ENCODE peak calls at places on chromosomes 2 and 18, in four cellular contexts. One of them, this sample, is unnamed.

GRCh38 chr2:216665717-216666116 is 29.6 kb downstream of the IGFBP5 start:
- DNase-seq in A549: no peak
- DNase-seq in BE2C: peak; percentile 82
- DNase-seq in IMR-90: no peak
- DNase-seq in this sample: peak; percentile 56

GRCh38 chr2:147260243-147260642 is 584.6 kb upstream of the ACVR2A start:
- DNase-seq in A549: no peak
- DNase-seq in IMR-90: no peak
- DNase-seq in BE2C: no peak
- DNase-seq in this sample: no peak

GRCh38 chr2:136242687-136243277 is 124.8 kb upstream of the CXCR4 start:
- DNase-seq in BE2C: no peak
- DNase-seq in IMR-90: no peak
- DNase-seq in A549: no peak
- DNase-seq in this sample: peak; percentile 20

GRCh38 chr2:26740890-26741302 is 23.2 kb upstream of the SLC35F6 start:
- DNase-seq in IMR-90: peak; percentile 22
- DNase-seq in A549: no peak
- DNase-seq in BE2C: no peak
- DNase-seq in this sample: no peak

GRCh38 chr2:24919977-24920812 is at the start of gene ADCY3:
- DNase-seq in IMR-90: peak; percentile 29
- DNase-seq in BE2C: peak; percentile 62
- DNase-seq in A549: peak; percentile 66
- DNase-seq in this sample: no peak

GRCh38 chr2:31693882-31694281 is 113.1 kb upstream of the SRD5A2 start:
- DNase-seq in BE2C: no peak
- DNase-seq in IMR-90: no peak
- DNase-seq in A549: no peak
- DNase-seq in this sample: no peak

GRCh38 chr2:51720826-51721225 is 688.9 kb upstream of the NRXN1 start:
- DNase-seq in IMR-90: peak; percentile 13
- DNase-seq in A549: no peak
- DNase-seq in BE2C: no peak
- DNase-seq in this sample: no peak

GRCh38 chr2:42128731-42129486 is 40.2 kb upstream of the EML4 start:
- DNase-seq in A549: no peak
- DNase-seq in IMR-90: peak; percentile 80
- DNase-seq in BE2C: no peak
- DNase-seq in this sample: no peak

GRCh38 chr2:156563994-156564753 is 128.0 kb downstream of the GPD2 start:
- DNase-seq in BE2C: no peak
- DNase-seq in IMR-90: no peak
- DNase-seq in A549: no peak
- DNase-seq in this sample: no peak

GRCh38 chr2:24050041-24050655 is 607 bp downstream of the FKBP1B start:
- DNase-seq in A549: no peak
- DNase-seq in IMR-90: no peak
- DNase-seq in BE2C: peak; percentile 67
- DNase-seq in this sample: no peak

GRCh38 chr2:37459095-37459981 is 114.9 kb downstream of the QPCT start:
- DNase-seq in BE2C: no peak
- DNase-seq in IMR-90: peak; percentile 89
- DNase-seq in A549: no peak
- DNase-seq in this sample: peak; percentile 81

GRCh38 chr2:220556658-220557057 is 929.2 kb downstream of the SLC4A3 start:
- DNase-seq in IMR-90: peak; percentile 67
- DNase-seq in A549: no peak
- DNase-seq in BE2C: no peak
- DNase-seq in this sample: peak; percentile 62

GRCh38 chr18:6877288-6877687 is 147.8 kb downstream of the ARHGAP28 start:
- DNase-seq in IMR-90: no peak
- DNase-seq in BE2C: no peak
- DNase-seq in A549: no peak
- DNase-seq in this sample: no peak

GRCh38 chr2:190792956-190793888 is 87.4 kb upstream of the GLS start:
- DNase-seq in IMR-90: no peak
- DNase-seq in A549: no peak
- DNase-seq in BE2C: no peak
- DNase-seq in this sample: peak; percentile 64

GRCh38 chr2:159091981-159092380 is 123.5 kb downstream of the TANC1 start:
- DNase-seq in BE2C: no peak
- DNase-seq in A549: no peak
- DNase-seq in IMR-90: no peak
- DNase-seq in this sample: no peak

GRCh38 chr2:174332607-174333001 is 2.1 kb upstream of the SP9 start:
- DNase-seq in A549: no peak
- DNase-seq in BE2C: no peak
- DNase-seq in IMR-90: no peak
- DNase-seq in this sample: no peak

GRCh38 chr2:231926761-231927565 is 767 bp upstream of the NPPC start:
- DNase-seq in A549: no peak
- DNase-seq in IMR-90: peak; percentile 6
- DNase-seq in BE2C: no peak
- DNase-seq in this sample: peak; percentile 26

DNA sequence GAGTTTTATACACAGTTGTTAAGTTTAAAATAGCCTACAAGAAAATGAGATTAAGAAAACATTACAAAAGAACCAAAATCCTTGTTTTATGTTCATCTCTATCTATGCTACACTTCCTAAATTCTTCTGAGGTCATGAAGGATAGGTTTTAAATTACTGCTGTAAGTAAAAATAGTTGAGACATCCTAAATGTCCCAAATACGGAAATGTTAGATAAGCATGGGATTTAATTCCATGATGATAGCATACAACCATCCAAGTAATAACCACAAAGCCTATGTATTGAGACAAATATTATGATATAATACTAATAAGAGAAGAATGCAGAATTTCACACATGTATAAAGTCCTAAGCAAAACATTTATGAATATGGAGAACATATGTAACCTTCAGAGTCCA is 34.1 kb downstream of the PIEZO2 start:
- DNase-seq in A549: no peak
- DNase-seq in BE2C: no peak
- DNase-seq in IMR-90: peak; percentile 84
- DNase-seq in this sample: no peak
- H3K4me3 ChIP-seq in A549: no peak overlapping the region
- H3K4me3 ChIP-seq in BE2C: no peak overlapping the region
- H3K4me3 ChIP-seq in IMR-90: no peak overlapping the region
- H3K4me3 ChIP-seq in this sample: no peak overlapping the region

GRCh38 chr18:9015689-9016088 is 86.8 kb upstream of the NDUFV2 start:
- DNase-seq in BE2C: no peak
- DNase-seq in A549: no peak
- DNase-seq in IMR-90: no peak
- DNase-seq in this sample: no peak

GRCh38 chr18:9016819-9017169 is 85.7 kb upstream of the NDUFV2 start:
- DNase-seq in IMR-90: peak; percentile 9
- DNase-seq in BE2C: no peak
- DNase-seq in A549: no peak
- DNase-seq in this sample: no peak

GRCh38 chr18:9019135-9019534 is 83.4 kb upstream of the NDUFV2 start:
- DNase-seq in IMR-90: no peak
- DNase-seq in A549: no peak
- DNase-seq in BE2C: no peak
- DNase-seq in this sample: no peak

GRCh38 chr18:9017900-9018217 is 84.6 kb upstream of the NDUFV2 start:
- DNase-seq in IMR-90: peak; percentile 81
- DNase-seq in A549: no peak
- DNase-seq in BE2C: no peak
- DNase-seq in this sample: peak; percentile 78

GRCh38 chr18:9017170-9017899 is 85.2 kb upstream of the NDUFV2 start:
- DNase-seq in IMR-90: peak; percentile 94
- DNase-seq in BE2C: no peak
- DNase-seq in A549: peak; percentile 63
- DNase-seq in this sample: peak; percentile 89
- H3K4me3 ChIP-seq in IMR-90: peak overlapping the region; percentile 26
- H3K4me3 ChIP-seq in BE2C: no peak overlapping the region
- H3K4me3 ChIP-seq in A549: peak overlapping the region; percentile 22
- H3K4me3 ChIP-seq in this sample: no peak overlapping the region

DNA sequence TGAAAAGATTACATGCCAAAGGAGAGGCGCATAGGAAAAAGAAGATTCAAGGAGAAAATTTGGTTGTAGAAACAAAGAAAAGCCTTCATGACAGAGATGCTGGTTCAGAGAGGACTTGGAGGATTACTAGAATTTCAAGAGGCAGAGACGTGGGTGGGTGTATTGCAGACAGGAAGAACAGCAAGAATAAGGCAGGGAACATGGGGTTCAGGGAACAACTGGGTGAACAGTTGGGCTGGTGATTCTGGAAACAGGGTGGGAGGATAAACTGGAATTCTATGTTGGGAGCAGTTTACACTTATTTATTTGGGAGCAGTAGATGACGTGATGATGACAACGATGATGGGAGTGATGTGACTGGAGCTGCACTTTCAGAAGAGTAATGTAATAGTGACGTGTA is 18.4 kb upstream of the GMCL1 start:
- DNase-seq in A549: no peak
- DNase-seq in BE2C: no peak
- DNase-seq in IMR-90: no peak
- DNase-seq in this sample: no peak
- H3K4me3 ChIP-seq in A549: no peak overlapping the region
- H3K4me3 ChIP-seq in BE2C: no peak overlapping the region
- H3K4me3 ChIP-seq in IMR-90: no peak overlapping the region
- H3K4me3 ChIP-seq in this sample: no peak overlapping the region

GRCh38 chr2:230230087-230230486 is 4.6 kb downstream of the SP140 start:
- DNase-seq in IMR-90: peak; percentile 90
- DNase-seq in A549: no peak
- DNase-seq in BE2C: no peak
- DNase-seq in this sample: peak; percentile 71

GRCh38 chr2:230225486-230225885 is at the start of gene SP140:
- DNase-seq in A549: no peak
- DNase-seq in IMR-90: no peak
- DNase-seq in BE2C: no peak
- DNase-seq in this sample: no peak

GRCh38 chr2:230227216-230227615 is 1.7 kb downstream of the SP140 start:
- DNase-seq in A549: no peak
- DNase-seq in IMR-90: no peak
- DNase-seq in BE2C: no peak
- DNase-seq in this sample: no peak

GRCh38 chr2:230224458-230224857 is 1.1 kb upstream of the SP140 start:
- DNase-seq in BE2C: no peak
- DNase-seq in IMR-90: no peak
- DNase-seq in A549: no peak
- DNase-seq in this sample: no peak

DNA sequence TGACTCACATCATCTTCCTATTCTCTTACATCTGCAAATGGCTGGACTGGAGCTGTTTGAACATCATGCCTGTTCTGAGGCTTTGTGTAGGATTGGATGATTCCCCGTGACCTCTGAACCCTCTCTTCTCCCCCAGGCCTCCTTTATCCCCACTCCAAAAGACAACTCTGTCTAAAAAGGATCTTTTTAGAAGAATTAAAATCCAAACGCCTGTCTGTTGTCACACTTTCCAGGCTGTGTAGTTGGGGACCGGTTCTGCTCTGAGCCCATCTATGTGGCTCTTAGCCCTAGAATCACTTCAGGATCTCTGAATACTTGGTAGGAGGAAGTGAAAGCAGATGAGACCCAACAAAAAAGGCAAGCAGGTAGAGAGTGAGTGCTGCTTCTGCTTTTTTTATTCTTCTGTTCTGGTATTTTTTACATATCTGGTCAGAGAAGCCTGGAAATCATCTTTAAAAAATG is 585 bp downstream of the SP140 start:
- DNase-seq in A549: no peak
- DNase-seq in IMR-90: no peak
- DNase-seq in BE2C: no peak
- DNase-seq in this sample: no peak
- H3K4me3 ChIP-seq in A549: no peak overlapping the region
- H3K4me3 ChIP-seq in IMR-90: no peak overlapping the region
- H3K4me3 ChIP-seq in BE2C: no peak overlapping the region
- H3K4me3 ChIP-seq in this sample: no peak overlapping the region

GRCh38 chr2:229679393-229680125 is 34.8 kb downstream of the DNER start:
- DNase-seq in BE2C: no peak
- DNase-seq in IMR-90: no peak
- DNase-seq in A549: no peak
- DNase-seq in this sample: peak; percentile 39
- H3K4me3 ChIP-seq in BE2C: no peak overlapping the region
- H3K4me3 ChIP-seq in IMR-90: no peak overlapping the region
- H3K4me3 ChIP-seq in A549: no peak overlapping the region
- H3K4me3 ChIP-seq in this sample: no peak overlapping the region

GRCh38 chr18:55778731-55779460 is 190.9 kb upstream of the TCF4 start:
- DNase-seq in A549: no peak
- DNase-seq in IMR-90: no peak
- DNase-seq in BE2C: no peak
- DNase-seq in this sample: peak; percentile 86

GRCh38 chr18:55777666-55778304 is 189.8 kb upstream of the TCF4 start:
- DNase-seq in IMR-90: no peak
- DNase-seq in BE2C: peak; percentile 18
- DNase-seq in A549: no peak
- DNase-seq in this sample: no peak

GRCh38 chr18:55780591-55781071 is 192.6 kb upstream of the TCF4 start:
- DNase-seq in BE2C: no peak
- DNase-seq in A549: no peak
- DNase-seq in IMR-90: peak; percentile 48
- DNase-seq in this sample: peak; percentile 47

GRCh38 chr18:55779711-55780590 is 192.0 kb upstream of the TCF4 start:
- DNase-seq in BE2C: peak; percentile 63
- DNase-seq in IMR-90: peak; percentile 30
- DNase-seq in A549: peak; percentile 7
- DNase-seq in this sample: no peak

DNA sequence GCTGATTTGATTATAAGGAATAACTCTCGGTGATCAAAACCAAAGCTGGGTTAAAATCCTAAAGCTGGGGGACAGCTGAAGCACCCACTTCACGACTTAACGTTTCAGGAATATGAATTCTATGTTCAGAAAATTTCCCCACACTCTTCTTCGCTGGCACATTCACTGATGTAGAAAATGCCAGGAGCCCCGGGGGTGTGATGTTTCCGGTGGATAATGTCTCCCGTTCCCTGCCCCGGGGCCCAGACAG is 191.4 kb upstream of the TCF4 start:
- DNase-seq in IMR-90: no peak
- DNase-seq in A549: no peak
- DNase-seq in BE2C: peak; percentile 62
- DNase-seq in this sample: no peak
- H3K4me3 ChIP-seq in IMR-90: peak overlapping the region; percentile 72
- H3K4me3 ChIP-seq in A549: no peak overlapping the region
- H3K4me3 ChIP-seq in BE2C: peak overlapping the region; percentile 70
- H3K4me3 ChIP-seq in this sample: peak overlapping the region; percentile 71

GRCh38 chr2:73700111-73700510 is 37.0 kb downstream of the TPRKB start:
- DNase-seq in A549: no peak
- DNase-seq in BE2C: no peak
- DNase-seq in IMR-90: peak; percentile 19
- DNase-seq in this sample: peak; percentile 66

GRCh38 chr2:73701968-73702665 is 35.0 kb downstream of the TPRKB start:
- DNase-seq in A549: no peak
- DNase-seq in IMR-90: no peak
- DNase-seq in BE2C: no peak
- DNase-seq in this sample: no peak

GRCh38 chr2:73699437-73699836 is 37.7 kb downstream of the TPRKB start:
- DNase-seq in A549: no peak
- DNase-seq in IMR-90: no peak
- DNase-seq in BE2C: no peak
- DNase-seq in this sample: peak; percentile 4

GRCh38 chr2:73698101-73698500 is 39.0 kb downstream of the TPRKB start:
- DNase-seq in A549: no peak
- DNase-seq in BE2C: no peak
- DNase-seq in IMR-90: no peak
- DNase-seq in this sample: no peak

GRCh38 chr2:73700661-73701447 is 36.3 kb downstream of the TPRKB start:
- DNase-seq in A549: no peak
- DNase-seq in IMR-90: no peak
- DNase-seq in BE2C: no peak
- DNase-seq in this sample: no peak
- H3K4me3 ChIP-seq in A549: no peak overlapping the region
- H3K4me3 ChIP-seq in IMR-90: no peak overlapping the region
- H3K4me3 ChIP-seq in BE2C: no peak overlapping the region
- H3K4me3 ChIP-seq in this sample: no peak overlapping the region

This sample was measured in bronchial epithelial cell.